ENCODE peak calls at places on chromosomes 7 and 10, in seven cellular contexts. R is fibroblast of lung, P is spleen, A is transverse colon, L is colonic mucosa, X is right lobe of liver, S is lower lobe of right lung. V is an unnamed sample.

GRCh38 chr10:118722694-118723093 is 32.1 kb downstream of the CACUL1 start:
- DNase-seq in R (no peak), P (no peak), A (no peak), L (no peak), X (no peak), S (no peak), V (no peak)

GRCh38 chr10:69130251-69130650 is 6.3 kb downstream of the VPS26A start:
- DNase-seq in R (peak), P (no peak), A (no peak), L (no peak), X (no peak), S (no peak), V (no peak)

GRCh38 chr10:21517134-21517982 is 8.1 kb downstream of the SKIDA1 start:
- DNase-seq in R (peak), P (no peak), A (no peak), L (no peak), X (peak), S (peak), V (peak)

GRCh38 chr10:22821501-22821900 is 106.4 kb upstream of the ARMC3 start:
- DNase-seq in R (peak), P (no peak), A (no peak), L (no peak), X (no peak), S (no peak), V (no peak)

GRCh38 chr7:3461923-3462322 is 160.9 kb downstream of the SDK1 start:
- DNase-seq in R (no peak), P (no peak), A (no peak), L (no peak), X (no peak), S (no peak), V (no peak)

GRCh38 chr7:137625197-137625596 is 221.6 kb downstream of the DGKI start:
- DNase-seq in R (no peak), P (no peak), A (no peak), L (no peak), X (no peak), S (no peak), V (no peak)

GRCh38 chr7:30563326-30563942 is 31.2 kb upstream of the GARS1 start:
- DNase-seq in R (peak), P (no peak), A (no peak), L (no peak), X (no peak), S (peak), V (peak)

GRCh38 chr7:154409703-154410311 is 357.6 kb downstream of the DPP6 start:
- DNase-seq in R (peak), P (no peak), A (no peak), L (no peak), X (no peak), S (no peak), V (no peak)

GRCh38 chr10:98269435-98269912 is 1.5 kb upstream of the LOXL4 start:
- DNase-seq in R (peak), P (no peak), A (peak), L (peak), X (no peak), S (peak), V (peak)

GRCh38 chr7:50860174-50860573 is 77.5 kb upstream of the GRB10 start:
- DNase-seq in R (no peak), P (no peak), A (no peak), L (no peak), X (no peak), S (no peak), V (no peak)

GRCh38 chr7:75604408-75604807 is 112.3 kb downstream of the SPDYE5 start:
- DNase-seq in R (no peak), P (no peak), A (no peak), L (no peak), X (no peak), S (no peak), V (no peak)

GRCh38 chr7:151585744-151586424 is 66.2 kb upstream of the RHEB start:
- DNase-seq in R (peak), P (no peak), A (no peak), L (no peak), X (no peak), S (no peak), V (no peak)

GRCh38 chr7:71486414-71486813 is 354.5 kb downstream of the GALNT17 start:
- DNase-seq in R (no peak), P (no peak), A (no peak), L (no peak), X (no peak), S (no peak), V (no peak)

GRCh38 chr7:70432567-70433001 is 699.4 kb upstream of the GALNT17 start:
- DNase-seq in R (no peak), P (no peak), A (no peak), L (no peak), X (no peak), S (no peak), V (no peak)

GRCh38 chr10:11381023-11381422 is 230.4 kb downstream of the USP6NL start:
- DNase-seq in R (no peak), P (no peak), A (no peak), L (no peak), X (no peak), S (no peak), V (peak)

GRCh38 chr7:18361756-18362155 is 133.8 kb upstream of the HDAC9 start:
- DNase-seq in R (peak), P (no peak), A (peak), L (peak), X (no peak), S (no peak), V (peak)

GRCh38 chr7:99142727-99143521 is 984 bp downstream of the SMURF1 start:
- DNase-seq in R (peak), P (peak), A (peak), L (peak), X (peak), S (peak), V (peak)

GRCh38 chr7:14851610-14852009 is 50.9 kb downstream of the DGKB start:
- DNase-seq in R (peak), P (no peak), A (no peak), L (no peak), X (no peak), S (no peak), V (no peak)

GRCh38 chr10:9615179-9615578 is 1402.5 kb upstream of the CELF2 start:
- DNase-seq in R (peak), P (no peak), A (no peak), L (no peak), X (no peak), S (no peak), V (no peak)

GRCh38 chr7:98281757-98282652 is 519 bp downstream of the BRI3 start:
- DNase-seq in R (no peak), P (peak), A (peak), L (peak), X (peak), S (peak), V (no peak)

GRCh38 chr10:119391430-119392313 is 150.8 kb downstream of the RGS10 start:
- DNase-seq in R (no peak), P (no peak), A (no peak), L (no peak), X (no peak), S (no peak), V (no peak)

GRCh38 chr7:79035858-79036257 is 417.6 kb downstream of the MAGI2 start:
- DNase-seq in R (no peak), P (no peak), A (no peak), L (no peak), X (no peak), S (no peak), V (no peak)

GRCh38 chr7:90626011-90626410 is 29.9 kb downstream of the CDK14 start:
- DNase-seq in R (peak), P (no peak), A (no peak), L (no peak), X (no peak), S (no peak), V (peak)

GRCh38 chr10:93991596-93992284 is 2.0 kb upstream of the PLCE1 start:
- DNase-seq in R (peak), P (no peak), A (peak), L (peak), X (no peak), S (no peak), V (peak)

DNA sequence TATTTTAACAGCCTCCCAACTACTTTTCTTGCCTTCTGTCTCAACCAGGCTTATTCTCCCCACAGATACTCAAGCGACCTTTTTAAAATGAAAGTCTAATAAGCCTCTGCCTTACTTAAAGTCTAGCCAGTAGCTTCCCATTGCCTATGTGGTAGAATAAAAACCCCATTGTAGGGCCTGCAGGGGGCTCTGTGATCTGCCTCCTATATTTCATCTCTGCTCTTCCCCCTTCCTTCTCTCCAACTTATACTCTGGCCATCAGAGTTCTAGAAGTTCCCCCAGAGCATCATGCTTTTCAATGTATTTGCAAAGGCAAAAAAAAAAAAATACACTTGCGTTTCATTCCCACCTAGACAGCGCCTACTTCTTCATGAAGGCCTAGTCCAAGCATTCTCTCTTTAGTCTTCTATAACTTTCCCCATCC is 167.7 kb upstream of the ADO start:
- DNase-seq in R (no peak), P (no peak), A (no peak), L (no peak), X (no peak), S (no peak), V (no peak)
- TF ChIP-seq CTCF in R (peak), P (no peak), A (no peak), L (no peak), X (no peak), S (no peak), V (no peak)

GRCh38 chr7:116524221-116524608 is 621 bp upstream of the CAV1 start:
- DNase-seq in R (no peak), P (no peak), A (no peak), L (no peak), X (no peak), S (no peak), V (no peak)

GRCh38 chr7:116522247-116522646 is 2.6 kb upstream of the CAV1 start:
- DNase-seq in R (peak), P (no peak), A (no peak), L (no peak), X (no peak), S (no peak), V (peak)

GRCh38 chr7:116518971-116519370 is 5.9 kb upstream of the CAV1 start:
- DNase-seq in R (no peak), P (no peak), A (no peak), L (no peak), X (no peak), S (no peak), V (no peak)

GRCh38 chr7:116517626-116518025 is 7.2 kb upstream of the CAV1 start:
- DNase-seq in R (no peak), P (no peak), A (no peak), L (no peak), X (no peak), S (no peak), V (no peak)

GRCh38 chr7:116521046-116521664 is 3.7 kb upstream of the CAV1 start:
- DNase-seq in R (peak), P (no peak), A (no peak), L (no peak), X (no peak), S (no peak), V (no peak)
- H3K27ac ChIP-seq in R (no peak), P (no peak), A (no peak), L (no peak), X (no peak), S (no peak), V (no peak)

DNA sequence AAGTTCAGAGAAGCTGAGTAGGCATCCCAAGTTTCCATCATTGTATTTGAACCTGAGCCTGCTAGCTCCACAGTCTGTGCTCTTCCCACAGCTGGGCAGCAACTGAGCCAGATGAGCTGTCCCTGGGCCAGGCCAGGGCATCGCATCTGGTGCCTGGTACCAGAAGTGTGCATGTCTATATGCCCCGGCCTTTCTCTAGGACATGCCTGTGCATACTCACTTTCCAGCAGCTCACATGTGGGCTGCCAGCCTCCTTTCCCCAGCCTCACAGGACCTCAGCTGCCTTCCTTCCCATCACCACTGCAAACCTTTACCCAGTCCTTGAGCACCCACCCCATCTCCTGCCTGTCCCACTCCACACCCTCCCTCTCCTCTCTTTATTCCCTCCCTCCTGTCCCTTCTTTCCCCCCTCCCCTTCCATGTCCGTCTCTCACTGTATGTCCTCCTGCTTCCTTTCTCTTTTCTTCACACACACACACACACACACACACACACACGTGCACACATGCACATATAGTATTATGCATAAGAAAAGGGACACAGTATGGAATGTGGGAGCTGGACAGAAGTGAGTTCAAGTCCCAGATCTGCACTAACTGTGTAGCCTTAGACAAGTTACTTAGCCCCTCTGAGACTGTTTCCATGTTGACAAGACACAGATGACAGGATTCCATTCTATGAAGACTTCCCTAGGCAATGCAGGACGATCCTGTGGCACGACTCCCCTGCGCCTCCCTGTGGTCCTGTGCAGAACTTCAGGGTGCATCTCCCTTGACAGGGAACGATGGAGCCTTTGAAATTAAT is 10.9 kb downstream of the CDHR1 start:
- DNase-seq in R (peak), P (peak), A (peak), L (peak), X (no peak), S (no peak), V (peak)
- TF ChIP-seq CTCF in R (peak), P (peak), A (peak), L (peak), X (peak), S (peak), V (peak)

GRCh38 chr7:22344655-22345054 is 12.3 kb downstream of the RAPGEF5 start:
- DNase-seq in R (no peak), P (no peak), A (no peak), L (no peak), X (no peak), S (no peak), V (no peak)
- H3K27ac ChIP-seq in R (no peak), P (no peak), A (no peak), L (no peak), X (peak), S (no peak), V (no peak)